ENCODE peak calls at places on chromosomes 13 and 19, in four cellular contexts. One of them, this sample, is unnamed.

GRCh38 chr19:30450945-30451344 is 78.8 kb downstream of the ZNF536 start:
- DNase-seq in fibroblast of lung: no peak
- DNase-seq in head of caudate nucleus: peak; percentile 28
- DNase-seq in choroid plexus epithelial cell: no peak
- DNase-seq in this sample: no peak

GRCh38 chr19:34475026-34475974 is 6.3 kb upstream of the WTIP start:
- DNase-seq in fibroblast of lung: peak; percentile 92
- DNase-seq in head of caudate nucleus: peak; percentile 47
- DNase-seq in choroid plexus epithelial cell: peak; percentile 88
- DNase-seq in this sample: no peak

GRCh38 chr19:41937525-41937924 is 9.3 kb upstream of the ERFL start:
- DNase-seq in fibroblast of lung: no peak
- DNase-seq in head of caudate nucleus: no peak
- DNase-seq in choroid plexus epithelial cell: no peak
- DNase-seq in this sample: no peak

GRCh38 chr13:110907951-110908898 is 6.6 kb downstream of the ANKRD10 start:
- DNase-seq in fibroblast of lung: no peak
- DNase-seq in head of caudate nucleus: no peak
- DNase-seq in choroid plexus epithelial cell: peak; percentile 23
- DNase-seq in this sample: no peak

GRCh38 chr19:271856-272255 is 19.3 kb downstream of the PLPP2 start:
- DNase-seq in fibroblast of lung: no peak
- DNase-seq in head of caudate nucleus: no peak
- DNase-seq in choroid plexus epithelial cell: no peak
- DNase-seq in this sample: no peak

GRCh38 chr19:13825489-13826475 is 30.5 kb downstream of the ZSWIM4 start:
- DNase-seq in fibroblast of lung: no peak
- DNase-seq in head of caudate nucleus: no peak
- DNase-seq in choroid plexus epithelial cell: no peak
- DNase-seq in this sample: no peak

GRCh38 chr13:21006141-21007005 is 55.0 kb downstream of the LATS2 start:
- DNase-seq in fibroblast of lung: no peak
- DNase-seq in head of caudate nucleus: no peak
- DNase-seq in choroid plexus epithelial cell: no peak
- DNase-seq in this sample: no peak

GRCh38 chr13:113448545-113448884 is 4.8 kb downstream of the ADPRHL1 start:
- DNase-seq in fibroblast of lung: no peak
- DNase-seq in head of caudate nucleus: no peak
- DNase-seq in choroid plexus epithelial cell: no peak
- DNase-seq in this sample: no peak

GRCh38 chr19:1122972-1123363 is 19.2 kb downstream of the GPX4 start:
- DNase-seq in fibroblast of lung: peak; percentile 76
- DNase-seq in head of caudate nucleus: no peak
- DNase-seq in choroid plexus epithelial cell: peak; percentile 86
- DNase-seq in this sample: peak; percentile 69

GRCh38 chr19:19561946-19562664 is 24.0 kb downstream of the CILP2 start:
- DNase-seq in fibroblast of lung: no peak
- DNase-seq in head of caudate nucleus: no peak
- DNase-seq in choroid plexus epithelial cell: no peak
- DNase-seq in this sample: no peak

GRCh38 chr19:18975011-18975410 is 34.0 kb upstream of the HOMER3 start:
- DNase-seq in fibroblast of lung: no peak
- DNase-seq in head of caudate nucleus: no peak
- DNase-seq in choroid plexus epithelial cell: no peak
- DNase-seq in this sample: no peak

GRCh38 chr13:80717834-80718233 is 376.9 kb upstream of the SPRY2 start:
- DNase-seq in fibroblast of lung: peak; percentile 12
- DNase-seq in head of caudate nucleus: no peak
- DNase-seq in choroid plexus epithelial cell: no peak
- DNase-seq in this sample: no peak

GRCh38 chr19:50695251-50696064 is 24.1 kb downstream of the SHANK1 start:
- DNase-seq in fibroblast of lung: no peak
- DNase-seq in head of caudate nucleus: no peak
- DNase-seq in choroid plexus epithelial cell: no peak
- DNase-seq in this sample: no peak

GRCh38 chr13:59533561-59534337 is 630.0 kb downstream of the DIAPH3 start:
- DNase-seq in fibroblast of lung: no peak
- DNase-seq in head of caudate nucleus: no peak
- DNase-seq in choroid plexus epithelial cell: peak; percentile 60
- DNase-seq in this sample: no peak

GRCh38 chr19:10915511-10916091 is 12.8 kb downstream of the YIPF2 start:
- DNase-seq in fibroblast of lung: peak; percentile 89
- DNase-seq in head of caudate nucleus: no peak
- DNase-seq in choroid plexus epithelial cell: peak; percentile 71
- DNase-seq in this sample: no peak

GRCh38 chr19:45103200-45103624 is 10.2 kb downstream of the PPP1R37 start:
- DNase-seq in fibroblast of lung: peak; percentile 29
- DNase-seq in head of caudate nucleus: peak; percentile 55
- DNase-seq in choroid plexus epithelial cell: peak; percentile 63
- DNase-seq in this sample: no peak

GRCh38 chr19:4015705-4016402 is 8.3 kb downstream of the PIAS4 start:
- DNase-seq in fibroblast of lung: no peak
- DNase-seq in head of caudate nucleus: no peak
- DNase-seq in choroid plexus epithelial cell: no peak
- DNase-seq in this sample: no peak

GRCh38 chr13:37495046-37495445 is 103.5 kb downstream of the POSTN start:
- DNase-seq in fibroblast of lung: no peak
- DNase-seq in head of caudate nucleus: no peak
- DNase-seq in choroid plexus epithelial cell: peak; percentile 23
- DNase-seq in this sample: no peak

GRCh38 chr13:28161370-28161769 is 23.0 kb downstream of the PAN3 start:
- DNase-seq in fibroblast of lung: no peak
- DNase-seq in head of caudate nucleus: no peak
- DNase-seq in choroid plexus epithelial cell: peak; percentile 45
- DNase-seq in this sample: no peak

GRCh38 chr13:47004022-47004421 is 107.2 kb upstream of the HTR2A start:
- DNase-seq in fibroblast of lung: no peak
- DNase-seq in head of caudate nucleus: no peak
- DNase-seq in choroid plexus epithelial cell: peak; percentile 47
- DNase-seq in this sample: no peak

GRCh38 chr13:28412981-28413380 is 81.9 kb downstream of the FLT1 start:
- DNase-seq in fibroblast of lung: no peak
- DNase-seq in head of caudate nucleus: no peak
- DNase-seq in choroid plexus epithelial cell: no peak
- DNase-seq in this sample: no peak

GRCh38 chr19:56350416-56351045 is 35.9 kb upstream of the ZSCAN5A start:
- DNase-seq in fibroblast of lung: peak; percentile 60
- DNase-seq in head of caudate nucleus: no peak
- DNase-seq in choroid plexus epithelial cell: peak; percentile 68
- DNase-seq in this sample: peak; percentile 33

GRCh38 chr19:23817519-23817918 is 58.8 kb upstream of the ZNF681 start:
- DNase-seq in fibroblast of lung: peak; percentile 22
- DNase-seq in head of caudate nucleus: no peak
- DNase-seq in choroid plexus epithelial cell: peak; percentile 66
- DNase-seq in this sample: no peak

GRCh38 chr13:100520936-100521765 is 67.4 kb downstream of the GGACT start:
- DNase-seq in fibroblast of lung: no peak
- DNase-seq in head of caudate nucleus: no peak
- DNase-seq in choroid plexus epithelial cell: peak; percentile 46
- DNase-seq in this sample: no peak

GRCh38 chr13:45073809-45074208 is 46.5 kb upstream of the GTF2F2 start:
- DNase-seq in fibroblast of lung: no peak
- DNase-seq in head of caudate nucleus: no peak
- DNase-seq in choroid plexus epithelial cell: no peak
- DNase-seq in this sample: no peak

GRCh38 chr13:98672947-98673545 is 79.4 kb downstream of the SLC15A1 start:
- DNase-seq in fibroblast of lung: peak; percentile 83
- DNase-seq in head of caudate nucleus: peak; percentile 25
- DNase-seq in choroid plexus epithelial cell: peak; percentile 86
- DNase-seq in this sample: no peak

GRCh38 chr19:45632468-45633196 is 6.6 kb downstream of the EML2 start:
- DNase-seq in fibroblast of lung: peak; percentile 90
- DNase-seq in head of caudate nucleus: no peak
- DNase-seq in choroid plexus epithelial cell: peak; percentile 81
- DNase-seq in this sample: peak; percentile 60

GRCh38 chr19:53621885-53622710 is 9.7 kb upstream of the DPRX start:
- DNase-seq in fibroblast of lung: no peak
- DNase-seq in head of caudate nucleus: no peak
- DNase-seq in choroid plexus epithelial cell: peak; percentile 16
- DNase-seq in this sample: no peak

GRCh38 chr19:47381653-47382279 is 32.7 kb downstream of the DHX34 start:
- DNase-seq in fibroblast of lung: no peak
- DNase-seq in head of caudate nucleus: no peak
- DNase-seq in choroid plexus epithelial cell: no peak
- DNase-seq in this sample: no peak

GRCh38 chr13:40181203-40181845 is 485.1 kb downstream of the FOXO1 start:
- DNase-seq in fibroblast of lung: peak; percentile 87
- DNase-seq in head of caudate nucleus: no peak
- DNase-seq in choroid plexus epithelial cell: peak; percentile 95
- DNase-seq in this sample: no peak